ENCODE peak calls at places on chromosomes 2 and 18, in six cellular contexts. X is BE2C, Y is stomach, J is IMR-90, E is psoas muscle, R is HL-60. H is an unnamed sample.

GRCh38 chr2:56583796-56584313 is 400.1 kb downstream of the CCDC85A start:
- DNase-seq in X (no peak), Y (no peak), J (no peak), E (no peak), R (no peak), H (no peak)

GRCh38 chr2:237604391-237604790 is 13.9 kb upstream of the RAB17 start:
- DNase-seq in X (no peak), Y (no peak), J (no peak), E (no peak), R (no peak), H (no peak)

GRCh38 chr2:232838406-232838874 is 31.6 kb upstream of the SNORC start:
- DNase-seq in X (no peak), Y (no peak), J (peak; percentile 29), E (no peak), R (peak; percentile 81), H (peak; percentile 90)

GRCh38 chr2:163610817-163611556 is 124.8 kb downstream of the FIGN start:
- DNase-seq in X (peak; percentile 4), Y (no peak), J (no peak), E (no peak), R (peak; percentile 4), H (peak; percentile 7)

GRCh38 chr2:123093199-123093598 is 931.9 kb upstream of the CNTNAP5 start:
- DNase-seq in X (no peak), Y (no peak), J (no peak), E (no peak), R (no peak), H (no peak)

GRCh38 chr2:28662468-28663095 is 89.0 kb upstream of the PPP1CB start:
- DNase-seq in X (no peak), Y (peak; percentile 53), J (peak; percentile 81), E (no peak), R (no peak), H (no peak)

GRCh38 chr2:108449410-108450200 is 599 bp downstream of the GCC2 start:
- DNase-seq in X (no peak), Y (peak; percentile 36), J (peak; percentile 38), E (no peak), R (peak; percentile 48), H (peak; percentile 31)

GRCh38 chr2:183597841-183598240 is 473.6 kb downstream of the NUP35 start:
- DNase-seq in X (no peak), Y (no peak), J (no peak), E (no peak), R (no peak), H (no peak)

GRCh38 chr2:157497603-157498314 is 53.9 kb upstream of the CYTIP start:
- DNase-seq in X (no peak), Y (no peak), J (peak; percentile 49), E (no peak), R (peak; percentile 31), H (peak; percentile 69)

GRCh38 chr2:237230355-237230754 is 144.7 kb downstream of the COPS8 start:
- DNase-seq in X (no peak), Y (no peak), J (no peak), E (no peak), R (no peak), H (no peak)

GRCh38 chr18:48660346-48661228 is 121.8 kb downstream of the CTIF start:
- DNase-seq in X (peak; percentile 48), Y (peak; percentile 24), J (no peak), E (no peak), R (no peak), H (no peak)

GRCh38 chr2:167862787-167863186 is 384.6 kb downstream of the STK39 start:
- DNase-seq in X (no peak), Y (no peak), J (peak; percentile 28), E (no peak), R (no peak), H (no peak)

GRCh38 chr2:215293879-215294278 is 18.0 kb upstream of the ATIC start:
- DNase-seq in X (no peak), Y (peak; percentile 45), J (no peak), E (no peak), R (no peak), H (no peak)

GRCh38 chr2:158407031-158407430 is 49.5 kb downstream of the CCDC148 start:
- DNase-seq in X (no peak), Y (no peak), J (no peak), E (no peak), R (no peak), H (no peak)

GRCh38 chr2:51505533-51505932 is 473.6 kb upstream of the NRXN1 start:
- DNase-seq in X (no peak), Y (no peak), J (no peak), E (no peak), R (no peak), H (no peak)

GRCh38 chr18:76490701-76491171 is 4.3 kb downstream of the ZNF516 start:
- DNase-seq in X (peak; percentile 11), Y (peak; percentile 76), J (peak; percentile 32), E (peak; percentile 22), R (peak; percentile 29), H (no peak)

GRCh38 chr18:49723648-49724180 is 89.6 kb downstream of the ACAA2 start:
- DNase-seq in X (no peak), Y (no peak), J (peak; percentile 51), E (no peak), R (no peak), H (no peak)

GRCh38 chr2:100819365-100820345 is at the start of gene NPAS2:
- DNase-seq in X (no peak), Y (peak; percentile 53), J (peak; percentile 46), E (peak; percentile 43), R (no peak), H (no peak)

GRCh38 chr2:159612255-159612901 is 4.0 kb downstream of the BAZ2B start:
- DNase-seq in X (no peak), Y (no peak), J (peak; percentile 31), E (no peak), R (no peak), H (no peak)

GRCh38 chr2:144201126-144201525 is 318.8 kb downstream of the ZEB2 start:
- DNase-seq in X (no peak), Y (no peak), J (no peak), E (no peak), R (no peak), H (no peak)

GRCh38 chr2:108193251-108193650 is 46.5 kb upstream of the SULT1C3 start:
- DNase-seq in X (no peak), Y (no peak), J (no peak), E (no peak), R (no peak), H (no peak)

GRCh38 chr2:162012565-162012869 is 61.5 kb downstream of the DPP4 start:
- DNase-seq in X (no peak), Y (no peak), J (no peak), E (no peak), R (no peak), H (no peak)
- H3K4me3 ChIP-seq in X (no peak overlapping the region), Y (no peak overlapping the region), J (no peak overlapping the region), E (no peak overlapping the region), R (no peak overlapping the region), H (no peak overlapping the region)

GRCh38 chr2:169583494-169583893 is 657 bp upstream of the PPIG start:
- DNase-seq in X (no peak), Y (no peak), J (no peak), E (no peak), R (no peak), H (no peak)
- H3K4me3 ChIP-seq in X (no peak overlapping the region), Y (no peak overlapping the region), J (no peak overlapping the region), E (peak overlapping the region; percentile 94), R (no peak overlapping the region), H (no peak overlapping the region)

DNA sequence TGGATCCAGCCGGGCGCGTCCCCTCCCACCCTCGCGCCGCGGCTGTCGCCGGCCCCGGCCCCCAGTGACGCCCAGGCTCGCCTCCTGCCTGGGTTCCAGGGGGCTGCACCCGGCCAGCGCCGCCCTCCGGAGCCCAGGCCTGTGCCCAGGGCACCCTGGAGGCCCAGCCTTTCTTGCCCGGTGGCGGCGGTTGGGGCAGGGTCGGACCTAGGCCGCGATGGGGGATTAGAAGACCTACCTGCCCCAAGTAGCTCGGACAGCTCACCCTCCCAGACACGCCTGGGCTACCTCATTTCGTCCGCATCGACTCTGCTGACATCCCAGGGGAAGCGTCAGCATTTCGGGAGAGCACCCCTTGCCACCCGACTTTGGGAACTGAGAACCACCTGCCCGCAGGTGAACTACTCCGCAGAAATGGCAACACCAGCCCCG is 727 bp upstream of the ARL4C start:
- DNase-seq in X (no peak), Y (no peak), J (no peak), E (no peak), R (no peak), H (no peak)
- H3K4me3 ChIP-seq in X (peak overlapping the region; percentile 56), Y (peak overlapping the region; percentile 71), J (peak overlapping the region; percentile 41), E (peak overlapping the region; percentile 64), R (no peak overlapping the region), H (peak overlapping the region; percentile 63)

DNA sequence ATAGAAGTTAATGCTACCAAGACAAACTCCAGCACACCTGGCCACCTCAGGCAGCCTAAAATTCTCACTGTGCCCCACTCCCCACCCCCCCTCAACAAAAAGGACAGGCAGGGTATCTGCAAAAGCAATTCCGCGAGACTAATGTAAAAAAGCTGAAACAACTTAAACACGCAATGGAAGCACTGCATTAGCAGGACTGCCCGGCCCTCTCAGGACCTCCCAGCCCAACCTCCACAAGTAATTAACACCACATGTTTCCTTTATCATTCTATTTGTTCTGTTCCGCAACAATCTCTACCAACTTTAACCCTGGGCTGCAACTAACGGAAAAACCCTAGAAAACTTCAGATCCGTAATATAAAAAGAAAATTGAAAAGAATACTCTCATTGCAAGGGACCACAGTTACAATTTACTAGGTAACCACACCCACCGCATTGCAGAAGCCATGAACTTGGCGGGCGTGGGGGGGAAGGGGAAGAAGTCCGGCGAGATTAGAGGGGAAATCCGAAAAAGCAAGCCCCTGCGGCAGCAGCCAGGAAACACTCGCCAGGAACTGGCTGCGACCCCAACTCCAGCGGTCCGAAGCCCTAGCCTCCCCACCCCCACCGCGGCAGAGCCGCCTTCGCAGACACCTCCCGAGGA is 1.3 kb downstream of the EPB41L3 start:
- DNase-seq in X (no peak), Y (no peak), J (peak; percentile 26), E (peak; percentile 25), R (peak; percentile 84), H (no peak)
- H3K4me3 ChIP-seq in X (no peak overlapping the region), Y (peak overlapping the region; percentile 64), J (peak overlapping the region; percentile 98), E (peak overlapping the region; percentile 65), R (peak overlapping the region; percentile 78), H (no peak overlapping the region)